ENCODE peak calls at places on chromosomes 2 and 18, in five cellular contexts. One of them, this sample, is unnamed.

GRCh38 chr2:196853301-196854087 is 44.3 kb upstream of the C2orf66 start:
- DNase-seq in neural progenitor cell: no peak
- DNase-seq in kidney: no peak
- DNase-seq in neuronal stem cell: no peak
- DNase-seq in IMR-90: no peak
- DNase-seq in this sample: no peak

GRCh38 chr2:180063494-180063893 is 56.4 kb upstream of the CWC22 start:
- DNase-seq in IMR-90: no peak
- DNase-seq in kidney: no peak
- DNase-seq in neural progenitor cell: no peak
- DNase-seq in neuronal stem cell: no peak
- DNase-seq in this sample: no peak

GRCh38 chr2:29951561-29951960 is 30.2 kb upstream of the ALK start:
- DNase-seq in kidney: no peak
- DNase-seq in IMR-90: no peak
- DNase-seq in neuronal stem cell: no peak
- DNase-seq in neural progenitor cell: peak
- DNase-seq in this sample: no peak

GRCh38 chr2:8028436-8028835 is 653.4 kb upstream of the ID2 start:
- DNase-seq in neuronal stem cell: no peak
- DNase-seq in neural progenitor cell: no peak
- DNase-seq in IMR-90: no peak
- DNase-seq in kidney: no peak
- DNase-seq in this sample: no peak

GRCh38 chr2:16003809-16004208 is 63.5 kb downstream of the MYCN start:
- DNase-seq in neuronal stem cell: no peak
- DNase-seq in neural progenitor cell: no peak
- DNase-seq in kidney: no peak
- DNase-seq in IMR-90: no peak
- DNase-seq in this sample: no peak

GRCh38 chr2:207149253-207150213 is 16.2 kb downstream of the KLF7 start:
- DNase-seq in IMR-90: peak
- DNase-seq in kidney: no peak
- DNase-seq in neuronal stem cell: no peak
- DNase-seq in neural progenitor cell: no peak
- DNase-seq in this sample: no peak

GRCh38 chr2:45857206-45857605 is 205.7 kb downstream of the PRKCE start:
- DNase-seq in kidney: no peak
- DNase-seq in IMR-90: no peak
- DNase-seq in neural progenitor cell: no peak
- DNase-seq in neuronal stem cell: no peak
- DNase-seq in this sample: no peak

GRCh38 chr18:41973989-41974388 is 19.0 kb downstream of the PIK3C3 start:
- DNase-seq in kidney: no peak
- DNase-seq in IMR-90: no peak
- DNase-seq in neuronal stem cell: no peak
- DNase-seq in neural progenitor cell: no peak
- DNase-seq in this sample: no peak

GRCh38 chr2:71548589-71549485 is 95.5 kb downstream of the DYSF start:
- DNase-seq in neuronal stem cell: peak
- DNase-seq in kidney: peak
- DNase-seq in IMR-90: peak
- DNase-seq in neural progenitor cell: peak
- DNase-seq in this sample: peak

GRCh38 chr18:62808116-62808515 is 92.8 kb downstream of the PHLPP1 start:
- DNase-seq in neural progenitor cell: no peak
- DNase-seq in kidney: no peak
- DNase-seq in IMR-90: no peak
- DNase-seq in neuronal stem cell: no peak
- DNase-seq in this sample: no peak

GRCh38 chr2:199833525-199833924 is 17.5 kb downstream of the FTCDNL1 start:
- DNase-seq in IMR-90: no peak
- DNase-seq in kidney: no peak
- DNase-seq in neural progenitor cell: no peak
- DNase-seq in neuronal stem cell: no peak
- DNase-seq in this sample: no peak

GRCh38 chr18:64027931-64028695 is 58.2 kb downstream of the SERPINB8 start:
- DNase-seq in kidney: no peak
- DNase-seq in IMR-90: no peak
- DNase-seq in neuronal stem cell: no peak
- DNase-seq in neural progenitor cell: no peak
- DNase-seq in this sample: no peak

GRCh38 chr2:206430452-206430851 is 12.9 kb upstream of the ADAM23 start:
- DNase-seq in neuronal stem cell: no peak
- DNase-seq in IMR-90: no peak
- DNase-seq in kidney: no peak
- DNase-seq in neural progenitor cell: no peak
- DNase-seq in this sample: no peak

GRCh38 chr2:23924589-23925359 is 2.1 kb downstream of the ATAD2B start:
- DNase-seq in neural progenitor cell: no peak
- DNase-seq in IMR-90: no peak
- DNase-seq in neuronal stem cell: no peak
- DNase-seq in kidney: no peak
- DNase-seq in this sample: no peak

GRCh38 chr2:191740016-191740419 is 62.1 kb downstream of the NABP1 start:
- DNase-seq in IMR-90: no peak
- DNase-seq in kidney: no peak
- DNase-seq in neuronal stem cell: no peak
- DNase-seq in neural progenitor cell: no peak
- DNase-seq in this sample: no peak

GRCh38 chr18:9825571-9826073 is 60.2 kb upstream of the TXNDC2 start:
- DNase-seq in neural progenitor cell: no peak
- DNase-seq in kidney: no peak
- DNase-seq in neuronal stem cell: no peak
- DNase-seq in IMR-90: peak
- DNase-seq in this sample: peak

GRCh38 chr18:23703057-23703986 is 14.1 kb downstream of the LAMA3 start:
- DNase-seq in kidney: no peak
- DNase-seq in IMR-90: peak
- DNase-seq in neuronal stem cell: no peak
- DNase-seq in neural progenitor cell: peak
- DNase-seq in this sample: peak

GRCh38 chr2:48829036-48829435 is 73.5 kb upstream of the LHCGR start:
- DNase-seq in kidney: no peak
- DNase-seq in neuronal stem cell: no peak
- DNase-seq in neural progenitor cell: no peak
- DNase-seq in IMR-90: peak
- DNase-seq in this sample: peak

GRCh38 chr2:217150236-217150635 is 290.4 kb upstream of the TNP1 start:
- DNase-seq in neuronal stem cell: no peak
- DNase-seq in neural progenitor cell: no peak
- DNase-seq in IMR-90: peak
- DNase-seq in kidney: no peak
- DNase-seq in this sample: no peak

GRCh38 chr2:70132244-70133126 is 45.2 kb downstream of the PCBP1 start:
- DNase-seq in IMR-90: peak
- DNase-seq in neuronal stem cell: no peak
- DNase-seq in kidney: no peak
- DNase-seq in neural progenitor cell: no peak
- DNase-seq in this sample: peak

GRCh38 chr2:118923371-118923770 is 18.6 kb upstream of the MARCO start:
- DNase-seq in kidney: no peak
- DNase-seq in neural progenitor cell: no peak
- DNase-seq in IMR-90: no peak
- DNase-seq in neuronal stem cell: no peak
- DNase-seq in this sample: no peak

GRCh38 chr2:149921911-149922616 is 334.5 kb upstream of the MMADHC start:
- DNase-seq in neuronal stem cell: no peak
- DNase-seq in IMR-90: peak
- DNase-seq in kidney: no peak
- DNase-seq in neural progenitor cell: no peak
- DNase-seq in this sample: peak

GRCh38 chr2:9639740-9640337 is 9.0 kb upstream of the YWHAQ start:
- DNase-seq in neuronal stem cell: no peak
- DNase-seq in kidney: no peak
- DNase-seq in IMR-90: no peak
- DNase-seq in neural progenitor cell: no peak
- DNase-seq in this sample: no peak

GRCh38 chr2:97715951-97716694 is 2.7 kb downstream of the ZAP70 start:
- DNase-seq in kidney: peak
- DNase-seq in neural progenitor cell: no peak
- DNase-seq in neuronal stem cell: no peak
- DNase-seq in IMR-90: no peak
- DNase-seq in this sample: no peak

GRCh38 chr2:62266433-62267038 is 70.6 kb downstream of the B3GNT2 start:
- DNase-seq in neuronal stem cell: no peak
- DNase-seq in neural progenitor cell: peak
- DNase-seq in IMR-90: peak
- DNase-seq in kidney: no peak
- DNase-seq in this sample: peak

GRCh38 chr18:24027156-24027555 is 12.6 kb downstream of the TTC39C start:
- DNase-seq in kidney: no peak
- DNase-seq in IMR-90: peak
- DNase-seq in neural progenitor cell: no peak
- DNase-seq in neuronal stem cell: no peak
- DNase-seq in this sample: peak

GRCh38 chr2:186308347-186308746 is 177.7 kb upstream of the ZC3H15 start:
- DNase-seq in IMR-90: peak
- DNase-seq in neural progenitor cell: no peak
- DNase-seq in kidney: no peak
- DNase-seq in neuronal stem cell: no peak
- DNase-seq in this sample: peak

GRCh38 chr2:168703926-168704325 is 98.5 kb upstream of the NOSTRIN start:
- DNase-seq in neural progenitor cell: no peak
- DNase-seq in IMR-90: no peak
- DNase-seq in kidney: no peak
- DNase-seq in neuronal stem cell: no peak
- DNase-seq in this sample: peak

GRCh38 chr2:215660687-215661086 is 224.8 kb upstream of the FN1 start:
- DNase-seq in IMR-90: peak
- DNase-seq in neuronal stem cell: no peak
- DNase-seq in neural progenitor cell: no peak
- DNase-seq in kidney: no peak
- DNase-seq in this sample: peak

DNA sequence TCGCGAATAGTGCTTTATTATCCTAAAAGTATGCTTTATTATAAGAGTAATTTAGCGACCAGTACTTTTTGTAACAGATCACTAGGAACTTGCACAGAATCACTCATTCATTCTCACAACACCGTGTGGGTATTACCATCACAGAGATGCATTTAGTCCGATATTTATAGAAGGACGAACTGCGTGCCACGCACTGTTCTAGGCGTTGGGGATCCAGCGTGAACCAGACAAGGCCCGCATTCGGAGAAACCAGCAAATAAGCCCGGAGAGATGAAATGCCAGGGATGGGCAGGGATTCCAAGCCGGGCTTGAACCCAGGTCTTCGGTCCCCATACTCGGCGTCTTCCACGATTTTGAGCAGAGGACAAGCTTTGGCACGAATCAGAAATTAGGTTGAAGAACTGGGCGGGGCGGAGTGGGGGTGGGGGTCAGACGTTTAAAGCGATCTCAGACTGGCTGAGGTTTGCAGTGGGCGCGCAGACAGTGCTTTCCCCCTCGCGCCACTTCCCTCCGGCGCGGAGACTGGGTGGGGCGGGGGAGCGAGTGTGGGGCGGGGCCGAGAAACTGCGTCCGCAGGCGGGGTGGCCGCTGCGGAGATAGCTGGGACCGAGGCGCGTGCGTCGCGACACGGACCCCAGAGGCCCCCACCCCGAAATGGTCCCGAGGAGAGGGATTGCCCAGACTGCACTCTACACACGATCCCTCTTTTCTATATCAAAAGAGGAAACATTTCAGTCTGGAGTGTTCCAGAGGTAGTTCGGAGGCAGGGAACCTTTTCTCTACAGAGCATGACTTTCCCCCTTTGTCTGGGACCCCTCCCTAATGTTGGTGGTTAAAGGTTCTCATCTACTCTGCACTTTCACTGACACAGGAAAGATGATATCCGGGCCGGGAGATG is 1.1 kb upstream of the CXCR4 start:
- DNase-seq in kidney: peak
- DNase-seq in neural progenitor cell: peak
- DNase-seq in neuronal stem cell: peak
- DNase-seq in IMR-90: no peak
- DNase-seq in this sample: no peak
- H3K9ac ChIP-seq in kidney: peak
- H3K9ac ChIP-seq in neural progenitor cell: no peak
- H3K9ac ChIP-seq in neuronal stem cell: peak
- H3K9ac ChIP-seq in IMR-90: no peak
- H3K9ac ChIP-seq in this sample: no peak

DNA sequence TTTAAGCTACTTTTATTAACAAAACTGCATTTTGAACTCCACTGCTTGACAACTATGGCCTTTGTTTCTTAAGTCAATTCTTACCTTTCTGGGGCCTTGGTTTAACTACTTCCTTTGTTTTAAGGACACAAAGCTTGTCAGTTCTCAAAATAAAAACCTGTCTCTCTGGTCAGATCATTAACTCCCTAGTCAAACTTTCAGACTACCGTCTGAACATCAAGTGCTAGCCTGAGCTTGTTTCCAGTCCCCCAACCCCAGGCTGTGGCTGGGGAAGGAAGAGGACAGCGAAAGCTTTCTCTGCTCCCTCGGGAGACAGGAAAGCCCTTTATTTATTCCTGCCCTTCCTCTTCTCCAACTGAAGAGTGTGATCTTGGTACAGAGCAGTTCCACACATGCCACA is 1.7 kb downstream of the SH3YL1 start:
- DNase-seq in kidney: no peak
- DNase-seq in IMR-90: no peak
- DNase-seq in neuronal stem cell: no peak
- DNase-seq in neural progenitor cell: no peak
- DNase-seq in this sample: peak
- H3K9ac ChIP-seq in kidney: peak
- H3K9ac ChIP-seq in IMR-90: no peak
- H3K9ac ChIP-seq in neuronal stem cell: no peak
- H3K9ac ChIP-seq in neural progenitor cell: no peak
- H3K9ac ChIP-seq in this sample: no peak

GRCh38 chr2:26504002-26504401 is 26.1 kb upstream of the OTOF start:
- DNase-seq in kidney: peak
- DNase-seq in neuronal stem cell: no peak
- DNase-seq in neural progenitor cell: no peak
- DNase-seq in IMR-90: no peak
- DNase-seq in this sample: no peak
- H3K9ac ChIP-seq in kidney: no peak
- H3K9ac ChIP-seq in neuronal stem cell: no peak
- H3K9ac ChIP-seq in neural progenitor cell: no peak
- H3K9ac ChIP-seq in IMR-90: no peak
- H3K9ac ChIP-seq in this sample: no peak

DNA sequence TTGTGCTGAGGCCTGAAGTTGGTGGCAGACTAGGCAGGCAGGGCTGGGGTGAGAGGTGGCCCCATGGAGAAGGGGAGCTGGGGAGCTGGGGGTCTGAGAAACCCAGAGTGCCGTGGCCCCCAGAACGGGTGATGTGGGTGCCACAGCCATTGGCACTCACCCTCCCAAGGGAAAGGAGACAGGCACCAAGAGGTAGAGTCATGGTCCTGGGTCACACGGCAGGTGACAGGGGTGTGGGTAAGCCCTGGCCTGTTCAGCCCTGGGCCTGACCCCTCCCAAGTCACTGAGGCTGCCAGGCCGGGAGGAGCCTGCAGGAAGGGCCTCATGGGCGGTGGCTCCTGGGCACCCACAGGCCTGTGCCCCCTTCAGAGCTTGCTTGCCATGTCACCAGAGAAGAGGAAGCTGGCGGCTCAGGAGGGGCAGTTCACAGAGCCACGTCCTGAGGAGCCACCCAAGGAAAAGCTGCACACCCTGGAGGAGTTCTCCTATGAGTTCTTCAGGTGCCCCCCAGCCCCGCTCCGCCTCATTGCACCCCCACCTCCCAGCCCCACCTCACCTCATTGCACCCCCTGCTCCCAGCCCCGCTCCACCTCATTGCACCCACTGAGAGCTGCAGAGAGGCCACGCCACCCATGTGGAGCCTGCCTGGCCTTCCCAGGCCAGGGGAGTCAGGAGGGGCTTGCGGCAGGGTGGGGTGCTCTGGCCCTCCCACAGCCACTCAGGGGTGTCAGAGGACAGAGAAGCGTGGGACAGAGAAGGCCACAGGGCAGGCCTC is 15.4 kb upstream of the GPR17 start:
- DNase-seq in IMR-90: no peak
- DNase-seq in kidney: no peak
- DNase-seq in neural progenitor cell: no peak
- DNase-seq in neuronal stem cell: no peak
- DNase-seq in this sample: no peak
- H3K9ac ChIP-seq in IMR-90: no peak
- H3K9ac ChIP-seq in kidney: no peak
- H3K9ac ChIP-seq in neural progenitor cell: no peak
- H3K9ac ChIP-seq in neuronal stem cell: no peak
- H3K9ac ChIP-seq in this sample: no peak

This sample was measured in mammary epithelial cell.